ENCODE peak calls at places on chromosomes 5 and 9, in eight cellular contexts. R is stimulated activated CD8-positive, alpha-beta memory T cell treated with anti-CD3 and anti-CD28 coated beads, Interleukin-4, amount 100 ng/mL, for 4 hours; H is M059J; S is Calu3; L is activated naive CD4-positive, alpha-beta T cell; I is pulmonary artery endothelial cell; B is islet precursor cell; O is activated CD4-positive, alpha-beta T cell treated with anti-CD3 and anti-CD28 coated beads, Interleukin-2, amount 50 U/mL, for 1 hour. U is an unnamed sample.

GRCh38 chr5:112142769-112143270 is 276.3 kb downstream of the EPB41L4A start:
- DNase-seq in L (no peak), R (no peak), O (no peak), I (peak; percentile 81), S (no peak), B (no peak), H (peak; percentile 89), U (peak; percentile 37)

GRCh38 chr5:148909766-148910165 is 83.4 kb downstream of the ADRB2 start:
- DNase-seq in R (no peak), O (no peak), H (peak; percentile 48), S (peak; percentile 17), L (no peak), B (no peak), I (no peak), U (no peak)

GRCh38 chr9:123063172-123063508 is 29.7 kb downstream of the GPR21 start:
- DNase-seq in H (peak; percentile 76), I (no peak), B (no peak), O (no peak), R (no peak), L (no peak), S (no peak), U (no peak)

GRCh38 chr5:140181002-140181483 is 6.1 kb downstream of the CYSTM1 start:
- DNase-seq in O (no peak), H (no peak), S (no peak), R (no peak), L (no peak), B (no peak), I (no peak), U (no peak)

GRCh38 chr5:157390179-157390923 is 69.7 kb upstream of the NIPAL4 start:
- DNase-seq in H (peak; percentile 99), L (no peak), I (no peak), B (peak; percentile 95), R (peak; percentile 44), O (peak; percentile 13), S (peak; percentile 92), U (no peak)

GRCh38 chr9:35814106-35814840 is 569 bp downstream of the HINT2 start:
- DNase-seq in I (no peak), S (peak; percentile 63), H (peak; percentile 74), R (no peak), L (no peak), B (peak; percentile 91), O (no peak), U (peak; percentile 84)

GRCh38 chr5:31987985-31988710 is 186.0 kb downstream of the GOLPH3 start:
- DNase-seq in L (no peak), H (peak; percentile 100), B (no peak), I (no peak), S (no peak), R (no peak), O (no peak), U (no peak)

GRCh38 chr5:179119415-179120170 is 59.4 kb downstream of the ZNF354C start:
- DNase-seq in L (no peak), B (peak; percentile 32), I (no peak), O (no peak), H (no peak), R (no peak), S (no peak), U (no peak)

GRCh38 chr9:83511051-83511450 is 27.1 kb downstream of the FRMD3 start:
- DNase-seq in L (no peak), B (no peak), S (no peak), O (no peak), H (peak; percentile 89), R (no peak), I (peak; percentile 57), U (no peak)

GRCh38 chr9:104586496-104587180 is 12.6 kb downstream of the OR13C5 start:
- DNase-seq in L (no peak), S (no peak), B (no peak), H (no peak), O (no peak), I (no peak), R (no peak), U (no peak)

GRCh38 chr5:110477923-110478322 is 248.5 kb downstream of the TMEM232 start:
- DNase-seq in B (no peak), R (no peak), O (no peak), L (no peak), I (no peak), H (no peak), S (no peak), U (no peak)

GRCh38 chr9:757246-757881 is 84.1 kb upstream of the DMRT1 start:
- DNase-seq in S (peak; percentile 28), O (no peak), B (peak; percentile 82), R (no peak), I (no peak), H (peak; percentile 75), L (no peak), U (no peak)

GRCh38 chr5:135128361-135128760 is 94.3 kb upstream of the PITX1 start:
- DNase-seq in I (no peak), B (no peak), H (no peak), O (no peak), R (no peak), S (no peak), L (no peak), U (no peak)

GRCh38 chr5:622359-622758 is 10.2 kb downstream of the CEP72 start:
- DNase-seq in O (no peak), R (no peak), B (no peak), H (no peak), I (no peak), L (no peak), S (no peak), U (no peak)

GRCh38 chr9:128323192-128323730 is 622 bp downstream of the COQ4 start:
- DNase-seq in H (peak; percentile 45), L (no peak), R (no peak), B (no peak), O (no peak), S (no peak), I (no peak), U (no peak)

GRCh38 chr9:123513554-123513953 is 157.6 kb downstream of the CRB2 start:
- DNase-seq in I (no peak), B (peak; percentile 49), R (no peak), S (peak; percentile 1), H (no peak), O (no peak), L (no peak), U (no peak)

GRCh38 chr9:73853547-73853946 is 643.6 kb upstream of the RORB start:
- DNase-seq in L (no peak), O (no peak), H (no peak), R (no peak), I (no peak), S (no peak), B (no peak), U (no peak)

U was measured in left ventricle myocardium superior.